ENCODE peak calls at places on chromosomes 7 and 10, in nine cellular contexts. Q is fibroblast of lung, Z is spleen, C is right atrium auricular region, M is ovary, D is heart left ventricle, E is suprapubic skin, B is BE2C, X is Caco-2. N is an unnamed sample.

GRCh38 chr7:101125989-101126650 is 784 bp upstream of the SERPINE1 start:
- DNase-seq in Z (no peak), C (peak; percentile 81), M (peak; percentile 96), D (peak; percentile 88), E (peak; percentile 82), X (no peak), B (peak; percentile 55), Q (peak; percentile 85), N (peak; percentile 23)

GRCh38 chr10:95260397-95260881 is 30.4 kb downstream of the PDLIM1 start:
- DNase-seq in C (peak; percentile 67), B (no peak), E (peak; percentile 50), X (peak; percentile 87), M (no peak), Q (peak; percentile 96), D (no peak), Z (no peak), N (no peak)

GRCh38 chr10:34628174-34628802 is 186.8 kb downstream of the PARD3 start:
- DNase-seq in X (no peak), M (peak; percentile 57), B (peak; percentile 84), C (peak; percentile 80), Q (peak; percentile 62), E (no peak), D (peak; percentile 81), Z (no peak), N (peak; percentile 76)

GRCh38 chr7:78175330-78175729 is 376.8 kb downstream of the PHTF2 start:
- DNase-seq in B (no peak), Z (no peak), X (no peak), E (no peak), C (no peak), M (no peak), D (no peak), Q (no peak), N (no peak)

GRCh38 chr7:106346167-106346677 is 61.4 kb upstream of the NAMPT start:
- DNase-seq in B (no peak), E (no peak), C (no peak), D (no peak), Q (peak; percentile 7), X (no peak), Z (no peak), M (no peak), N (no peak)

GRCh38 chr10:111600772-111601171 is 523.9 kb downstream of the ADRA2A start:
- DNase-seq in C (no peak), E (no peak), Z (no peak), B (no peak), X (no peak), Q (no peak), M (no peak), D (no peak), N (peak; percentile 50)

GRCh38 chr10:25901199-25901598 is 32.8 kb upstream of the MYO3A start:
- DNase-seq in D (no peak), X (no peak), C (no peak), Q (no peak), E (no peak), B (no peak), M (no peak), Z (no peak), N (no peak)

GRCh38 chr10:51397695-51398094 is 301.7 kb downstream of the CSTF2T start:
- DNase-seq in X (no peak), Q (peak; percentile 84), B (no peak), D (no peak), E (no peak), C (peak; percentile 67), M (no peak), Z (no peak), N (peak; percentile 78)

GRCh38 chr7:82167568-82168314 is 275.8 kb downstream of the CACNA2D1 start:
- DNase-seq in B (no peak), D (no peak), Z (no peak), M (no peak), Q (no peak), C (no peak), X (no peak), E (no peak), N (no peak)

GRCh38 chr10:79178614-79179403 is 110.0 kb downstream of the ZMIZ1 start:
- DNase-seq in E (no peak), C (no peak), B (peak; percentile 94), D (no peak), Z (no peak), X (no peak), M (peak; percentile 83), Q (peak; percentile 95), N (no peak)

GRCh38 chr7:67551027-67551426 is 554.4 kb downstream of the TYW1 start:
- DNase-seq in Z (no peak), E (no peak), D (peak; percentile 64), M (no peak), C (no peak), B (no peak), Q (no peak), X (no peak), N (no peak)

GRCh38 chr7:36538126-36538525 is 148.5 kb downstream of the ANLN start:
- DNase-seq in E (no peak), C (no peak), D (no peak), Q (no peak), B (no peak), M (no peak), Z (no peak), X (no peak), N (no peak)

GRCh38 chr10:103752680-103753248 is 102.6 kb downstream of the SH3PXD2A start:
- DNase-seq in X (peak; percentile 28), Z (no peak), B (no peak), D (no peak), E (no peak), Q (no peak), M (no peak), C (no peak), N (no peak)

GRCh38 chr10:30186371-30186875 is 127.0 kb upstream of the JCAD start:
- DNase-seq in Z (no peak), E (no peak), C (no peak), B (no peak), Q (peak; percentile 19), M (no peak), D (no peak), X (peak; percentile 29), N (peak; percentile 12)

GRCh38 chr10:30184397-30185033 is 125.1 kb upstream of the JCAD start:
- DNase-seq in B (no peak), Z (no peak), Q (peak; percentile 46), X (no peak), C (no peak), M (no peak), D (no peak), E (no peak), N (no peak)

GRCh38 chr10:30188101-30188500 is 128.7 kb upstream of the JCAD start:
- DNase-seq in Z (no peak), C (no peak), M (no peak), B (no peak), E (no peak), Q (peak; percentile 41), X (no peak), D (no peak), N (no peak)

GRCh38 chr10:30187010-30187409 is 127.6 kb upstream of the JCAD start:
- DNase-seq in D (no peak), Z (no peak), X (no peak), E (no peak), M (no peak), Q (no peak), C (no peak), B (no peak), N (no peak)

GRCh38 chr10:30185916-30186315 is 126.5 kb upstream of the JCAD start:
- DNase-seq in Q (peak; percentile 96), X (no peak), C (no peak), D (no peak), E (no peak), Z (no peak), M (no peak), B (no peak), N (no peak)
- H3K4me1 ChIP-seq in Q (peaks cover 20% of the 10 kb centered on the region), X (peaks cover 63% of the 10 kb centered on the region), C (no peaks in the 10 kb centered on the region), D (no peaks in the 10 kb centered on the region), E (peaks cover 28% of the 10 kb centered on the region), Z (peaks cover 16% of the 10 kb centered on the region), M (peaks cover 2% of the 10 kb centered on the region), B (no peaks in the 10 kb centered on the region), N (peaks cover 25% of the 10 kb centered on the region)

DNA sequence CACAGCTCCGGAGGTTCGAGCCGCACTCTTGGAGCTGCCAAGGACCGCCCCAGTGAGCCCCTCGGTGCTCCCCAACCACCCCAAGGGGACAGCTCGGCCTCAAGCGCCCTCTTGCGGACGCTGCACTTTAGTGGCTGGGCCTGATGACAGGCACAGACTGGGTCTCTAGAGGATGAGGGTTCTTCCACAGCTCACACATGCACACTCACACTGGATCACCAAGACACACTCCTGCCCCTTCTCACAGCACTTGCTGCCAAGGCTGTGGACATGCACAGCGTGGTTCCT is 2.1 kb downstream of the RET start:
- DNase-seq in E (no peak), X (peak; percentile 55), Z (no peak), Q (no peak), D (no peak), C (no peak), B (peak; percentile 87), M (no peak), N (peak; percentile 13)
- TF ChIP-seq CTCF in E (peak; percentile 31), X (peak; percentile 64), Z (peak; percentile 35), Q (no peak), D (peak; percentile 62), C (peak; percentile 17), B (peak; percentile 84), M (no peak), N (peak; percentile 32)

DNA sequence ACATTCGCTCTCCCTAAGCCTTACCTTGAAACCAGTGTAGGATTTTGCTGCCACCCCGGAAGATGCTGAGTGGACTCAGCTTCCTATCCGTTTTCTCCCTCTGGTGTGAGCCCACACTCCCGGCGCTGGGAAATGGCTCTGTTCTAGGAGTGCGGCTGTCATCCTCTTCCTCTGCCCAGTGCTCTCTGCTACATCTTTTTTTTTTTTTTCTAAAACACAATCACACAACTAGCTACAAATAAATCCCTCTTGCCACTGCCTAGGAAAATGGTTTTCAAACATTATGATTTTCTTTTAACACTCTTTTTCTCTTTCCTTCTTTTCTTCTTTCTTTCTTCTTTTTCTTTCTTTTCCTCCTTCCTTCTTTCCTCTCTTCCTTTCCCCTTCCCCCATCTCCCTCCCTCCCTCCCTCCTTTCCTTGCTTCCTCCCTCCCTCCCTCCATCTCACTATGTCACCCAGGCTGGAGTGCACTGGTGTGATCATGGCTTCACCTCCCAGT is 27.9 kb upstream of the NMT2 start:
- DNase-seq in X (no peak), Q (no peak), Z (no peak), B (no peak), D (no peak), M (no peak), E (no peak), C (no peak), N (no peak)
- H3K4me3 ChIP-seq in X (peak overlapping the region; percentile 1), Q (no peak overlapping the region), Z (no peak overlapping the region), B (peak overlapping the region; percentile 58), D (no peak overlapping the region), M (peak overlapping the region; percentile 2), E (no peak overlapping the region), C (peak overlapping the region; percentile 34), N (no peak overlapping the region)

DNA sequence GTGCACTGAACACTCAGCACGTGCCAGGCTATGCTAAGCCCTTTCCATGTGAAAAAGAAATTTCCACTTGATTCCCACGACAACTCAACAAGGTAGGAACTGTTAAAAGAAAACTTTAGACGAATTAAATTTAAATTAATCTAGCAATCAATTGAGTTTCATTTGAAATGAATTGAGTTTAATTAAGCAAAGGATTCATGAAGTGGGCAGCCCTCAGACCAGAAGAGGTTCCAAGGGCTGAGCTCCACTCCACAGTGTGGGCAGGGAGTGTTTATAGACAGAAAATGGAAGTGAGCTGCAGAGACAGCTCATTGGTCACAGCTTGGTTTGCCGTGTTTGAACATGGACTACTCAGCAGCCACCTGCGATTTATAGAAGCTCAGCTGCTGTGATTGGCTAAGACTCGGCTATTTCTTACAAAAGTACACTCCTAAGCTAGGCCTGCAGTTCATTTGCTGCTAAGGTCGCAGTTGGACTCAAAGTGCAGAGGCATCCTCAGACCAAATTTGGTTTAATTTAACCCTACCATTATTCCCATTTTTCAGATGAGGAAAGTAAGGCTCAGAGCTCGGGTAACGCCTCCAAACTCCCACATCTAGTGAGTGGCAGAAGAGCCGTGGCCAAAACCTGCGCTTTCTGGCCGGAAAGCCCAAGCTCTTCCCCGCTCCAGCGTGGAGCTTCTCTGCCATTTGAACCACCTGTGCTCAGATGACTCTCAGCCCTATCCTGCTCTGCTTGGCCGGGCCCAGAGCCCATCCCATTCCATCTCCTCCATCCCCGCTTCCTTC is 24.9 kb downstream of the CALML3 start:
- DNase-seq in Z (no peak), B (no peak), Q (no peak), X (no peak), C (no peak), D (peak; percentile 19), E (peak; percentile 18), M (no peak), N (no peak)
- H3K4me1 ChIP-seq in Z (peaks cover 33% of the 10 kb centered on the region), B (no peaks in the 10 kb centered on the region), Q (peaks cover 33% of the 10 kb centered on the region), X (peaks cover 70% of the 10 kb centered on the region), C (no peaks in the 10 kb centered on the region), D (peaks cover 35% of the 10 kb centered on the region), E (peaks cover 92% of the 10 kb centered on the region), M (peaks cover 17% of the 10 kb centered on the region), N (peaks cover 64% of the 10 kb centered on the region)